ENCODE peak calls at places on chromosomes 1 and 21, in six cellular contexts. One of them, this sample, is unnamed.

GRCh38 chr1:219161371-219161975 is 12.2 kb upstream of the LYPLAL1 start:
- DNase-seq in esophagus squamous epithelium: no peak
- DNase-seq in tibial nerve: no peak
- DNase-seq in IMR-90: no peak
- DNase-seq in HCT116: no peak
- DNase-seq in transverse colon: no peak
- DNase-seq in this sample: no peak

GRCh38 chr21:14864211-14865021 is 200.4 kb downstream of the NRIP1 start:
- DNase-seq in esophagus squamous epithelium: no peak
- DNase-seq in IMR-90: peak; percentile 86
- DNase-seq in tibial nerve: peak; percentile 42
- DNase-seq in HCT116: no peak
- DNase-seq in transverse colon: peak; percentile 81
- DNase-seq in this sample: peak; percentile 84

GRCh38 chr1:116690809-116691323 is 23.3 kb upstream of the IGSF3 start:
- DNase-seq in transverse colon: no peak
- DNase-seq in IMR-90: no peak
- DNase-seq in tibial nerve: no peak
- DNase-seq in esophagus squamous epithelium: no peak
- DNase-seq in HCT116: no peak
- DNase-seq in this sample: no peak

GRCh38 chr1:214352838-214353237 is 71.9 kb downstream of the SMYD2 start:
- DNase-seq in IMR-90: peak; percentile 25
- DNase-seq in HCT116: no peak
- DNase-seq in esophagus squamous epithelium: no peak
- DNase-seq in tibial nerve: no peak
- DNase-seq in transverse colon: no peak
- DNase-seq in this sample: no peak

GRCh38 chr1:83593073-83593472 is 405.9 kb downstream of the TTLL7 start:
- DNase-seq in transverse colon: no peak
- DNase-seq in tibial nerve: no peak
- DNase-seq in IMR-90: no peak
- DNase-seq in esophagus squamous epithelium: no peak
- DNase-seq in HCT116: no peak
- DNase-seq in this sample: no peak

GRCh38 chr1:10539411-10540043 is 64.8 kb downstream of the PEX14 start:
- DNase-seq in esophagus squamous epithelium: no peak
- DNase-seq in IMR-90: peak; percentile 38
- DNase-seq in HCT116: no peak
- DNase-seq in transverse colon: no peak
- DNase-seq in tibial nerve: no peak
- DNase-seq in this sample: no peak

GRCh38 chr1:85571181-85571540 is 9.4 kb upstream of the CCN1 start:
- DNase-seq in tibial nerve: no peak
- DNase-seq in transverse colon: no peak
- DNase-seq in HCT116: no peak
- DNase-seq in esophagus squamous epithelium: no peak
- DNase-seq in IMR-90: peak; percentile 17
- DNase-seq in this sample: no peak

GRCh38 chr1:62282909-62283308 is 36.3 kb downstream of the KANK4 start:
- DNase-seq in tibial nerve: no peak
- DNase-seq in IMR-90: no peak
- DNase-seq in HCT116: no peak
- DNase-seq in transverse colon: no peak
- DNase-seq in esophagus squamous epithelium: no peak
- DNase-seq in this sample: no peak

GRCh38 chr1:46551597-46552095 is at the start of gene KNCN:
- DNase-seq in esophagus squamous epithelium: no peak
- DNase-seq in HCT116: no peak
- DNase-seq in tibial nerve: no peak
- DNase-seq in IMR-90: no peak
- DNase-seq in transverse colon: no peak
- DNase-seq in this sample: no peak

GRCh38 chr1:209428241-209428921 is 155.1 kb upstream of the CAMK1G start:
- DNase-seq in IMR-90: no peak
- DNase-seq in transverse colon: no peak
- DNase-seq in esophagus squamous epithelium: no peak
- DNase-seq in tibial nerve: no peak
- DNase-seq in HCT116: no peak
- DNase-seq in this sample: no peak

GRCh38 chr1:155063550-155064108 is at the start of gene EFNA4:
- DNase-seq in esophagus squamous epithelium: peak; percentile 49
- DNase-seq in HCT116: peak; percentile 79
- DNase-seq in IMR-90: peak; percentile 80
- DNase-seq in transverse colon: peak; percentile 93
- DNase-seq in tibial nerve: peak; percentile 59
- DNase-seq in this sample: peak; percentile 88

GRCh38 chr1:201432814-201433213 is 11.3 kb upstream of the TNNI1 start:
- DNase-seq in HCT116: no peak
- DNase-seq in transverse colon: no peak
- DNase-seq in tibial nerve: no peak
- DNase-seq in IMR-90: no peak
- DNase-seq in esophagus squamous epithelium: no peak
- DNase-seq in this sample: no peak

GRCh38 chr1:35220976-35221375 is 28.0 kb upstream of the SFPQ start:
- DNase-seq in tibial nerve: no peak
- DNase-seq in transverse colon: no peak
- DNase-seq in IMR-90: no peak
- DNase-seq in HCT116: peak; percentile 48
- DNase-seq in esophagus squamous epithelium: no peak
- DNase-seq in this sample: no peak

GRCh38 chr1:22518379-22518778 is 44.9 kb upstream of the EPHA8 start:
- DNase-seq in IMR-90: peak; percentile 34
- DNase-seq in HCT116: no peak
- DNase-seq in transverse colon: no peak
- DNase-seq in esophagus squamous epithelium: no peak
- DNase-seq in tibial nerve: no peak
- DNase-seq in this sample: no peak

GRCh38 chr1:65420590-65421340 is at the start of the genes LEPR and LEPROT:
- DNase-seq in transverse colon: no peak
- DNase-seq in tibial nerve: no peak
- DNase-seq in IMR-90: peak; percentile 38
- DNase-seq in HCT116: no peak
- DNase-seq in esophagus squamous epithelium: no peak
- DNase-seq in this sample: no peak

GRCh38 chr1:207698822-207699483 is 52.9 kb upstream of the CD46 start:
- DNase-seq in transverse colon: peak; percentile 42
- DNase-seq in HCT116: peak; percentile 70
- DNase-seq in IMR-90: peak; percentile 56
- DNase-seq in tibial nerve: peak; percentile 18
- DNase-seq in esophagus squamous epithelium: no peak
- DNase-seq in this sample: peak; percentile 65

GRCh38 chr1:19825298-19825697 is 10.2 kb upstream of the RNF186 start:
- DNase-seq in transverse colon: no peak
- DNase-seq in tibial nerve: no peak
- DNase-seq in IMR-90: no peak
- DNase-seq in HCT116: no peak
- DNase-seq in esophagus squamous epithelium: no peak
- DNase-seq in this sample: no peak

GRCh38 chr1:169466259-169467230 is 19.2 kb downstream of the SLC19A2 start:
- DNase-seq in transverse colon: peak; percentile 26
- DNase-seq in IMR-90: peak; percentile 52
- DNase-seq in HCT116: peak; percentile 27
- DNase-seq in tibial nerve: no peak
- DNase-seq in esophagus squamous epithelium: no peak
- DNase-seq in this sample: no peak

GRCh38 chr1:76023669-76024407 is 50.7 kb upstream of the ST6GALNAC3 start:
- DNase-seq in esophagus squamous epithelium: no peak
- DNase-seq in transverse colon: no peak
- DNase-seq in HCT116: no peak
- DNase-seq in IMR-90: peak; percentile 11
- DNase-seq in tibial nerve: no peak
- DNase-seq in this sample: no peak

GRCh38 chr21:34039678-34040382 is 33.5 kb upstream of the MRPS6 start:
- DNase-seq in esophagus squamous epithelium: no peak
- DNase-seq in IMR-90: no peak
- DNase-seq in HCT116: no peak
- DNase-seq in tibial nerve: no peak
- DNase-seq in transverse colon: no peak
- DNase-seq in this sample: no peak

GRCh38 chr1:153659175-153659534 is 652 bp downstream of the SNAPIN start:
- DNase-seq in HCT116: no peak
- DNase-seq in tibial nerve: no peak
- DNase-seq in esophagus squamous epithelium: no peak
- DNase-seq in transverse colon: no peak
- DNase-seq in IMR-90: no peak
- DNase-seq in this sample: no peak

GRCh38 chr1:153655333-153655732 is 3.2 kb upstream of the SNAPIN start:
- DNase-seq in esophagus squamous epithelium: no peak
- DNase-seq in tibial nerve: no peak
- DNase-seq in IMR-90: no peak
- DNase-seq in HCT116: no peak
- DNase-seq in transverse colon: no peak
- DNase-seq in this sample: no peak

GRCh38 chr1:153661111-153661708 is 2.7 kb downstream of the SNAPIN start:
- DNase-seq in HCT116: no peak
- DNase-seq in tibial nerve: no peak
- DNase-seq in IMR-90: no peak
- DNase-seq in esophagus squamous epithelium: no peak
- DNase-seq in transverse colon: no peak
- DNase-seq in this sample: no peak

GRCh38 chr1:153659656-153660055 is 1.2 kb downstream of the SNAPIN start:
- DNase-seq in IMR-90: no peak
- DNase-seq in tibial nerve: no peak
- DNase-seq in transverse colon: no peak
- DNase-seq in HCT116: no peak
- DNase-seq in esophagus squamous epithelium: no peak
- DNase-seq in this sample: no peak

GRCh38 chr1:153658400-153659174 is at the start of gene SNAPIN:
- DNase-seq in tibial nerve: peak; percentile 82
- DNase-seq in esophagus squamous epithelium: peak; percentile 59
- DNase-seq in transverse colon: peak; percentile 93
- DNase-seq in HCT116: peak; percentile 69
- DNase-seq in IMR-90: peak; percentile 80
- DNase-seq in this sample: peak; percentile 93
- TF ChIP-seq POLR2A in tibial nerve: no peak
- TF ChIP-seq POLR2A in esophagus squamous epithelium: no peak
- TF ChIP-seq POLR2A in transverse colon: peak; percentile 66
- TF ChIP-seq POLR2A in HCT116: peak; percentile 38
- TF ChIP-seq POLR2A in IMR-90: peak; percentile 42
- TF ChIP-seq POLR2A in this sample: peak; percentile 3

GRCh38 chr1:24536391-24536840 is 19.5 kb upstream of the NCMAP start:
- DNase-seq in HCT116: peak; percentile 43
- DNase-seq in IMR-90: peak; percentile 71
- DNase-seq in transverse colon: peak; percentile 75
- DNase-seq in esophagus squamous epithelium: no peak
- DNase-seq in tibial nerve: no peak
- DNase-seq in this sample: peak; percentile 25

GRCh38 chr1:24535778-24536177 is 20.1 kb upstream of the NCMAP start:
- DNase-seq in esophagus squamous epithelium: no peak
- DNase-seq in transverse colon: no peak
- DNase-seq in HCT116: no peak
- DNase-seq in IMR-90: no peak
- DNase-seq in tibial nerve: no peak
- DNase-seq in this sample: no peak

GRCh38 chr1:24540051-24540905 is 15.6 kb upstream of the NCMAP start:
- DNase-seq in HCT116: no peak
- DNase-seq in tibial nerve: no peak
- DNase-seq in transverse colon: no peak
- DNase-seq in esophagus squamous epithelium: no peak
- DNase-seq in IMR-90: no peak
- DNase-seq in this sample: no peak

DNA sequence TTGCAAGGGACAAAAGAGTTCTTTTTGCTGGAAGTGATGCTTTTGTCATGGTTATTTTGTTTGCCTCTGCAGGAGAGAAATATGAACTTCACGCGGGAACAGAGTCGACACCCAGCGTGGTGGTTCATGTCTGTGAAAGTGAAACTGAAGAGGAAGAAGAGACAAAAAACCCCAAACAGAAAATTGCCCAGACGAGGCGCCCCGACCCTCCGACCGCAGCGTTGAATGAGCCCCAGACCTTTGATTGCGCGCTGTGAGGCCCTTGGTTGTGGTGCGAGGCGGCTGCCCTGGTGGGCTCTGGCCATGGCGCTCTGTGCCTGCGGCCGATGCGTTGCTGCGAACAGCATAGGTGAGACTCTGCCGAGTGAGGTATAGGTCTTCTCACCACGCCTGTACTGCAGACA is 20.9 kb upstream of the NCMAP start:
- DNase-seq in transverse colon: peak; percentile 54
- DNase-seq in HCT116: no peak
- DNase-seq in esophagus squamous epithelium: no peak
- DNase-seq in IMR-90: no peak
- DNase-seq in tibial nerve: no peak
- DNase-seq in this sample: no peak
- H3K4me3 ChIP-seq in transverse colon: no peak overlapping the region
- H3K4me3 ChIP-seq in HCT116: no peak overlapping the region
- H3K4me3 ChIP-seq in esophagus squamous epithelium: no peak overlapping the region
- H3K4me3 ChIP-seq in IMR-90: no peak overlapping the region
- H3K4me3 ChIP-seq in tibial nerve: no peak overlapping the region
- H3K4me3 ChIP-seq in this sample: no peak overlapping the region

DNA sequence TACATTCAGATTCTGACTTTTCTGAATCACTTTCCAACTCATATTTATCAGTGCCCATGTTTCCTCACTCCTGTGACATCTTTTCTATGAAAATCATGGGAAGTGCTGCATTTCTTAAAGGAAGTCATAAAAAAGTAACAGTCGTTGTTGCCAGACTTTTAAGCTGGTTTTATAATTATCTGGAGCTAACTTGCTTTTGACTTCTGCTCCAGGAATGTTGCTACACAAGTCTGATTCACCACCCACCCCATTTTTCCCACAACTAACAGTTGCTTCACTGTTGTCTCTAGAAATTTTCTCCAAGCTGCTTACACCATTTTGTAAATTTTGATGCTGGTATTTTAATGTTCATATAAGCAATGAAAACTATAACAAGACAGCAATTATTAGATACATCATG is 12.2 kb downstream of the FCRLB start:
- DNase-seq in IMR-90: peak; percentile 93
- DNase-seq in tibial nerve: no peak
- DNase-seq in HCT116: no peak
- DNase-seq in transverse colon: no peak
- DNase-seq in esophagus squamous epithelium: no peak
- DNase-seq in this sample: no peak
- H3K27ac ChIP-seq in IMR-90: no peak overlapping the region
- H3K27ac ChIP-seq in tibial nerve: no peak overlapping the region
- H3K27ac ChIP-seq in HCT116: no peak overlapping the region
- H3K27ac ChIP-seq in transverse colon: no peak overlapping the region
- H3K27ac ChIP-seq in esophagus squamous epithelium: no peak overlapping the region
- H3K27ac ChIP-seq in this sample: no peak overlapping the region

GRCh38 chr1:151047591-151047924 is at the start of gene C1orf56:
- DNase-seq in HCT116: no peak
- DNase-seq in IMR-90: peak; percentile 60
- DNase-seq in esophagus squamous epithelium: no peak
- DNase-seq in transverse colon: peak; percentile 77
- DNase-seq in tibial nerve: peak; percentile 42
- DNase-seq in this sample: peak; percentile 86

GRCh38 chr1:151049458-151049857 is 1.9 kb downstream of the C1orf56 start:
- DNase-seq in esophagus squamous epithelium: no peak
- DNase-seq in transverse colon: no peak
- DNase-seq in tibial nerve: no peak
- DNase-seq in IMR-90: no peak
- DNase-seq in HCT116: no peak
- DNase-seq in this sample: no peak

GRCh38 chr1:151050051-151050688 is 2.6 kb downstream of the C1orf56 start:
- DNase-seq in IMR-90: no peak
- DNase-seq in transverse colon: no peak
- DNase-seq in HCT116: no peak
- DNase-seq in tibial nerve: no peak
- DNase-seq in esophagus squamous epithelium: no peak
- DNase-seq in this sample: no peak

GRCh38 chr1:151047925-151048644 is 534 bp downstream of the C1orf56 start:
- DNase-seq in transverse colon: peak; percentile 76
- DNase-seq in HCT116: no peak
- DNase-seq in esophagus squamous epithelium: no peak
- DNase-seq in IMR-90: peak; percentile 57
- DNase-seq in tibial nerve: peak; percentile 48
- DNase-seq in this sample: peak; percentile 85

GRCh38 chr1:151048645-151049032 is 1.1 kb downstream of the C1orf56 start:
- DNase-seq in tibial nerve: no peak
- DNase-seq in transverse colon: no peak
- DNase-seq in HCT116: no peak
- DNase-seq in esophagus squamous epithelium: no peak
- DNase-seq in IMR-90: no peak
- DNase-seq in this sample: no peak
- TF ChIP-seq POLR2A in tibial nerve: no peak
- TF ChIP-seq POLR2A in transverse colon: no peak
- TF ChIP-seq POLR2A in HCT116: no peak
- TF ChIP-seq POLR2A in esophagus squamous epithelium: no peak
- TF ChIP-seq POLR2A in IMR-90: no peak
- TF ChIP-seq POLR2A in this sample: no peak

This sample was measured in testis.